ENCODE peak calls at places on chromosomes 7 and 10, in six cellular contexts. R is endothelial cell of umbilical vein, W is dorsolateral prefrontal cortex, P is PC-9, H is hepatocyte, F is Peyer's patch. J is an unnamed sample.

GRCh38 chr7:117828831-117829230 is 44.4 kb downstream of the CTTNBP2 start:
- DNase-seq in R (no peak), W (no peak), P (no peak), H (no peak), F (no peak), J (no peak)

GRCh38 chr7:134419085-134419484 is 39.8 kb downstream of the AKR1B1 start:
- DNase-seq in R (no peak), W (no peak), P (no peak), H (no peak), F (no peak), J (no peak)

GRCh38 chr7:42285383-42285824 is 48.4 kb upstream of the GLI3 start:
- DNase-seq in R (no peak), W (no peak), P (no peak), H (no peak), F (no peak), J (no peak)

GRCh38 chr7:81501220-81501619 is 268.6 kb downstream of the HGF start:
- DNase-seq in R (peak; percentile 40), W (no peak), P (no peak), H (peak; percentile 23), F (no peak), J (no peak)

GRCh38 chr10:80964955-80965614 is 427.4 kb downstream of the SH2D4B start:
- DNase-seq in R (no peak), W (no peak), P (no peak), H (no peak), F (no peak), J (no peak)

GRCh38 chr10:124599588-124600050 is 138.0 kb downstream of the LHPP start:
- DNase-seq in R (no peak), W (no peak), P (no peak), H (no peak), F (no peak), J (no peak)

GRCh38 chr10:133164816-133165555 is 5.0 kb downstream of the KNDC1 start:
- DNase-seq in R (no peak), W (no peak), P (no peak), H (no peak), F (no peak), J (no peak)

GRCh38 chr7:50641442-50642405 is 76.5 kb upstream of the DDC start:
- DNase-seq in R (no peak), W (peak; percentile 97), P (no peak), H (no peak), F (no peak), J (no peak)

GRCh38 chr10:79111846-79112614 is 43.3 kb downstream of the ZMIZ1 start:
- DNase-seq in R (no peak), W (no peak), P (no peak), H (no peak), F (no peak), J (no peak)

GRCh38 chr10:74988787-74989574 is 122.5 kb upstream of the SAMD8 start:
- DNase-seq in R (peak; percentile 19), W (no peak), P (no peak), H (no peak), F (no peak), J (no peak)

GRCh38 chr7:157658851-157659412 is 322.1 kb downstream of the DNAJB6 start:
- DNase-seq in R (no peak), W (no peak), P (no peak), H (no peak), F (no peak), J (no peak)

GRCh38 chr7:69714886-69715571 is 116.8 kb downstream of the AUTS2 start:
- DNase-seq in R (no peak), W (no peak), P (no peak), H (no peak), F (no peak), J (no peak)

GRCh38 chr7:135673360-135673706 is 11.0 kb downstream of the STMP1 start:
- DNase-seq in R (peak; percentile 64), W (no peak), P (no peak), H (no peak), F (no peak), J (no peak)

GRCh38 chr7:122674502-122674901 is 24.4 kb downstream of the RNF133 start:
- DNase-seq in R (peak; percentile 87), W (no peak), P (no peak), H (no peak), F (no peak), J (no peak)

GRCh38 chr10:124288928-124289921 is 129.5 kb downstream of the OAT start:
- DNase-seq in R (no peak), W (no peak), P (no peak), H (no peak), F (peak; percentile 34), J (no peak)

GRCh38 chr7:149855368-149856305 is 17.5 kb downstream of the ZNF862 start:
- DNase-seq in R (no peak), W (no peak), P (peak; percentile 78), H (peak; percentile 61), F (no peak), J (no peak)

GRCh38 chr10:133261726-133262325 is 14.8 kb downstream of the ADAM8 start:
- DNase-seq in R (peak; percentile 16), W (peak; percentile 88), P (peak; percentile 64), H (peak; percentile 88), F (peak; percentile 91), J (peak; percentile 65)

GRCh38 chr7:949021-949934 is 5.2 kb downstream of the ADAP1 start:
- DNase-seq in R (no peak), W (peak; percentile 35), P (peak; percentile 99), H (no peak), F (peak; percentile 55), J (no peak)

GRCh38 chr7:98334077-98334476 is 52.6 kb downstream of the BRI3 start:
- DNase-seq in R (no peak), W (no peak), P (no peak), H (no peak), F (no peak), J (no peak)

GRCh38 chr7:45103958-45104843 is 7.3 kb downstream of the TBRG4 start:
- DNase-seq in R (no peak), W (no peak), P (no peak), H (no peak), F (peak; percentile 39), J (no peak)

GRCh38 chr10:97762056-97762455 is 9.7 kb downstream of the SFRP5 start:
- DNase-seq in R (no peak), W (no peak), P (no peak), H (no peak), F (peak; percentile 38), J (no peak)

GRCh38 chr10:88921194-88921593 is 31.4 kb downstream of the ACTA2 start:
- DNase-seq in R (no peak), W (no peak), P (no peak), H (no peak), F (no peak), J (no peak)

GRCh38 chr7:136925049-136925448 is 56.6 kb downstream of the CHRM2 start:
- DNase-seq in R (peak; percentile 93), W (no peak), P (no peak), H (no peak), F (no peak), J (no peak)

GRCh38 chr10:89153086-89153485 is 54.0 kb downstream of the CH25H start:
- DNase-seq in R (no peak), W (no peak), P (no peak), H (no peak), F (no peak), J (no peak)

GRCh38 chr7:157397751-157398691 is 61.2 kb downstream of the DNAJB6 start:
- DNase-seq in R (peak; percentile 52), W (no peak), P (no peak), H (peak; percentile 66), F (no peak), J (no peak)

GRCh38 chr7:65731562-65732035 is 141.3 kb upstream of the VKORC1L1 start:
- DNase-seq in R (peak; percentile 59), W (no peak), P (no peak), H (peak; percentile 76), F (peak; percentile 54), J (no peak)
- H3K4me3 ChIP-seq in R (peak overlapping the region; percentile 11), W (peak overlapping the region; percentile 36), P (no peak overlapping the region), H (peak overlapping the region; percentile 22), F (peak overlapping the region; percentile 43), J (peak overlapping the region; percentile 11)

GRCh38 chr7:27162548-27162848 is 2.8 kb downstream of the HOXA9 start:
- DNase-seq in R (no peak), W (no peak), P (no peak), H (no peak), F (no peak), J (no peak)

GRCh38 chr7:27161721-27162547 is 3.4 kb downstream of the HOXA9 start:
- DNase-seq in R (no peak), W (peak; percentile 41), P (no peak), H (peak; percentile 19), F (peak; percentile 78), J (no peak)

GRCh38 chr7:27164381-27165088 is 802 bp downstream of the HOXA9 start:
- DNase-seq in R (no peak), W (no peak), P (no peak), H (no peak), F (peak; percentile 82), J (no peak)

GRCh38 chr7:27163776-27164380 is 1.5 kb downstream of the HOXA9 start:
- DNase-seq in R (no peak), W (no peak), P (no peak), H (no peak), F (peak; percentile 53), J (no peak)

DNA sequence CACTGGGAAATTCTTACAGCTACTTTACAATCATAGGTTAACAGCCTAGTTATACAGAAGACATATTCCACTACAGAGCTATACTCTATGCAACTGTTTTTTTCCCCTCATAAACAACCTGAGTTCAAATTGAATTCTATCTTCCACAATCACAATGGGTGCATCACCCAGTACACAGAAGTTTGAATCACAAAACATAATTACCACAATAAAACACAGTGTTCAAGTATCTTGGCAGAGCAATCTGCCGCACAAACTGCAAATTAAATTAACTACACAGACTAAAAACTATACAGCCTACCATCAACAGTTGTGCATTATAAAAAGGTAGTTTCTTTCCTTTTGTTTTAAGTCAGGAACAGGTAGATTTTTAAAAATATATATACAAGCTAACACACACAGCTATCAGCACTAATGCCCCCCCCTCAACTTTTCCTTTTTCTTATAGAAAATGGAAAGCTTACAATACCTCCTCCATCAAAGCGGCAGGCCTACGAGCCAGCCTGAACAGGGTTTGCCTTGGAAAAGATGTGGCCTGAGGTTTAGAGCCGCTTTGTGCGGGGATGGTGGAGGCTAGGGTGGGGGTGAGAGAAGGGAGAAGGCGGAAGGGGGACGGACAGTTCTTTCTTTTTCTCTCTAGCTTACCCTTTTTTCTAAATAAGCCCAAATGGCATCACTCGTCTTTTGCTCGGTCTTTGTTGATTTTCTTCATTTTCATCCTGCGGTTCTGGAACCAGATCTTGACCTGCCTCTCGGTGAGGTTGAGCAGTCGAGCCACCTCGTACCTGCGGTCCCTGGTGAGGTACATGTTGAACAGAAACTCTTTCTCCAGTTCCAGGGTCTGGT is 2.2 kb downstream of the HOXA9 start:
- DNase-seq in R (no peak), W (no peak), P (no peak), H (no peak), F (peak; percentile 49), J (no peak)
- H3K27me3 ChIP-seq in R (no peaks in the 10 kb centered on the region), W (peaks cover 96% of the 10 kb centered on the region), P (no peaks in the 10 kb centered on the region), H (peaks cover 92% of the 10 kb centered on the region), F (peaks cover 6% of the 10 kb centered on the region), J (peaks cover 9% of the 10 kb centered on the region)

GRCh38 chr10:26861326-26861998 is 704 bp upstream of the ABI1 start:
- DNase-seq in R (no peak), W (no peak), P (no peak), H (no peak), F (no peak), J (no peak)
- H3K4me3 ChIP-seq in R (peak overlapping the region; percentile 16), W (peak overlapping the region; percentile 52), P (peak overlapping the region; percentile 36), H (no peak overlapping the region), F (peak overlapping the region; percentile 83), J (peak overlapping the region; percentile 96)

DNA sequence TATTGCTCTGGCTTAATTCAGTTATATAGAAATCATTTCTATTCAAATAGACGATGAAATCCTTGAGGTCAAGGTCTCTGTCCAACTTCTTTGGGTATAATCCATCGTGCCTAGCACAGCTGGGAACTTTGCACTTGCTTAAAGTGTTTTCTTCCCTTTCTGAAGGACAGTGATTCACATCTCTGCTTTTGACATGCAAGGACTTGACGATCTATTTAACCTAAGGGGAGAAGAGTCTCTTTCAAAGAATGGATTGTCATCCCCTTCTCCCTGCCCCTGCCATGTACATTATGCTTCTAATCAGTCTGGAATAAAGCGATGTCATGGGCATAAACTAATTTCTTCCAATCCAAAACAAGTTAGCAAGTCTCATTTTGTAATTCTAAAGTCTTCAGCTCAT is 488.6 kb downstream of the KCNMA1 start:
- DNase-seq in R (no peak), W (no peak), P (no peak), H (no peak), F (no peak), J (no peak)
- H3K27me3 ChIP-seq in R (no peaks in the 10 kb centered on the region), W (no peaks in the 10 kb centered on the region), P (no peaks in the 10 kb centered on the region), H (no peaks in the 10 kb centered on the region), F (no peaks in the 10 kb centered on the region), J (no peaks in the 10 kb centered on the region)

J was measured in thoracic aorta.